ENCODE peak calls at places on chromosomes 11 and 22, in five cellular contexts. A is HCT116, C is K562, U is SK-N-SH, P is H1. E is an unnamed sample.
A peak's percentile ranks its signal among the peaks of the same experiment; 100 is the strongest.

GRCh38 chr11:75339685-75340409 is 11.6 kb downstream of the ARRB1 start:
- DNase-seq in A (no peak), C (no peak), U (no peak), P (no peak), E (no peak)

GRCh38 chr11:57792060-57792541 is 30.5 kb downstream of the CTNND1 start:
- DNase-seq in A (no peak), C (peak; percentile 44), U (no peak), P (no peak), E (peak; percentile 45)

GRCh38 chr11:15163136-15163535 is 48.4 kb downstream of the INSC start:
- DNase-seq in A (no peak), C (no peak), U (no peak), P (no peak), E (no peak)

GRCh38 chr11:95795627-95796308 is 5.5 kb downstream of the CEP57 start:
- DNase-seq in A (no peak), C (no peak), U (no peak), P (no peak), E (no peak)

GRCh38 chr11:62664405-62665074 is 470 bp downstream of the C11orf98 start:
- DNase-seq in A (no peak), C (peak; percentile 67), U (peak; percentile 73), P (no peak), E (peak; percentile 69)

GRCh38 chr22:33889748-33890147 is 30.5 kb downstream of the LARGE1 start:
- DNase-seq in A (no peak), C (no peak), U (no peak), P (no peak), E (no peak)

GRCh38 chr11:9489366-9489765 is 28.6 kb downstream of the ZNF143 start:
- DNase-seq in A (no peak), C (no peak), U (no peak), P (no peak), E (no peak)

GRCh38 chr11:72228229-72228843 is 3.8 kb downstream of the INPPL1 start:
- DNase-seq in A (no peak), C (no peak), U (no peak), P (no peak), E (no peak)

GRCh38 chr22:31235076-31235475 is 23.0 kb downstream of the LIMK2 start:
- DNase-seq in A (no peak), C (no peak), U (no peak), P (no peak), E (no peak)

GRCh38 chr22:45096256-45096907 is 67.3 kb upstream of the NUP50 start:
- DNase-seq in A (peak; percentile 47), C (peak; percentile 49), U (peak; percentile 87), P (peak; percentile 81), E (peak; percentile 64)

GRCh38 chr11:23594755-23595154 is 734.5 kb upstream of the CCDC179 start:
- DNase-seq in A (no peak), C (no peak), U (no peak), P (no peak), E (no peak)

GRCh38 chr22:32082331-32082730 is 39.3 kb downstream of the SLC5A1 start:
- DNase-seq in A (no peak), C (no peak), U (no peak), P (no peak), E (no peak)

GRCh38 chr11:92504534-92504933 is 279.9 kb downstream of the FAT3 start:
- DNase-seq in A (no peak), C (no peak), U (no peak), P (no peak), E (no peak)

GRCh38 chr11:84905411-84905810 is 721.7 kb downstream of the DLG2 start:
- DNase-seq in A (no peak), C (no peak), U (no peak), P (no peak), E (no peak)

GRCh38 chr22:39215430-39216142 is 29.2 kb downstream of the PDGFB start:
- DNase-seq in A (peak; percentile 35), C (peak; percentile 35), U (no peak), P (peak; percentile 67), E (no peak)

GRCh38 chr11:75591371-75591770 is 29.3 kb downstream of the SERPINH1 start:
- DNase-seq in A (no peak), C (no peak), U (peak; percentile 61), P (no peak), E (no peak)

DNA sequence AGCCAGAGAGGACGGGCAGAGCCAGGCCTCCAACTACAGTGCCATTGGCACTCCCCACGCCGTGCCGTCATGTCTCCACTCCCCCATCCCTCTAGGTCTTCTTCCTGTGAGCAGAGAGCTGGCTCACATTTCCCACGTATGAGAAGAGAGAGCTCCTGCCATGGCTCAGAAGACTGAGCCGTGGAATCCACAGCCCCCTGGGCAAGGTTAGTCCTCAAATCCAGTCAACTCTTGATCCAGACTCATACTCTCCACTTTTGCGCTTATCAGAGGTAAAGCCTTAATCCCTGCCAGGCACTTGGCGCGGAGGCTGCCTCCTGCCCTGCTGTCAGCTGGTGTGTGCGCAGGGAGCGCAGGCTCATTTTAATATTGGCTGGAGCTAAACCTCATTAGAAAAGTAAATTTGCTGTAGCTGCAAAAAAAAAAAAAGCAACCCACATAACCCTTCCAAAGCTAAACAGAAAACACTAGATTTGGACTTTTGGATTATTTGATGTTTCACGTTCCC is 4.7 kb downstream of the B3GAT1 start:
- DNase-seq in A (no peak), C (no peak), U (no peak), P (no peak), E (no peak)
- TF ChIP-seq JUND in A (no peak), C (no peak), U (no peak), P (no peak), E (no peak)

DNA sequence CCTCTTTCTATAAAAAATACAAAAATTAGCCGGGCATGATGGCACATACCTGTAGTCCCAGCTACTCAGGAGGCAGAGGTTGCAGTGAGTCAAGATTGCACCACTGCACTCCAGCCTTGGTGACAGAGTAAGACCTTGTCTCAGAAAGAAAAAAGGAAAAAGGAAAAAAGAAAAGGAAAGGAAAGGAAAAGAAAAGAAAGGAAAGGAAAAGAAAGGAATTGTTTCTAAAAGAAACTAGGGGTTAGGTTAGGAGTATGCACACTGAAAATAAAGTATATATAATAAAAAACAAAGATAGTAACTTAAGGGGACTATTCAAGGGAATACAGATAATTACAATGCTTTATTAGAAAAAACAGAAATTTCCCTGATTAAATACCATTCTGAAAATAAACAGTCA is 50.9 kb downstream of the TTC28 start:
- DNase-seq in A (no peak), C (no peak), U (no peak), P (no peak), E (no peak)
- TF ChIP-seq JUND in A (no peak), C (no peak), U (no peak), P (no peak), E (no peak)

GRCh38 chr22:50046019-50046415 is 12.1 kb downstream of the TTLL8 start:
- DNase-seq in A (no peak), C (no peak), U (no peak), P (peak; percentile 46), E (no peak)
- TF ChIP-seq JUND in A (no peak), C (no peak), U (no peak), P (no peak), E (no peak)

DNA sequence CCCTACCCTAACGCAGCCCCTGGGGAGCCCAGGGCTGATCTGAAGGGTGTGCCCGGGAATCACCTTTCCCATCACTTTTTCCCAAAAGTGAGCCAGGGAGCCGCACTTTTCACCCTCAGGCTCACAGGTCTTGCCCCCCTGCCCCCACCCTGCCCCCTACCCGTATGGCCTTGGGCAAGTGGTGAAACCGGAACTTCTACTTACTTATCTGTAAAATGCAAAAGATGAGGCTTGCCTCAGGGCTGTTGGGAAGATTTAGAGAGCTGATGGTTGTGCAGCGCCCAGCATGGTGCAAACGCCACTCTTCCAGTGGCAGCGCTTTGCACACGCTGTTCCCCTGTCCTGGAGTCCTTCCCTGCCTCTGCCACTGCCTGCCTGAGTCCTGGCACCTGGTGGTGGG is 8.0 kb downstream of the SYT12 start:
- DNase-seq in A (no peak), C (no peak), U (no peak), P (no peak), E (peak; percentile 52)
- TF ChIP-seq JUND in A (no peak), C (no peak), U (no peak), P (no peak), E (no peak)

GRCh38 chr11:2208691-2209369 is 37.2 kb upstream of the TH start:
- DNase-seq in A (no peak), C (no peak), U (peak; percentile 72), P (peak; percentile 48), E (peak; percentile 37)
- TF ChIP-seq JUND in A (no peak), C (no peak), U (no peak), P (no peak), E (no peak)

DNA sequence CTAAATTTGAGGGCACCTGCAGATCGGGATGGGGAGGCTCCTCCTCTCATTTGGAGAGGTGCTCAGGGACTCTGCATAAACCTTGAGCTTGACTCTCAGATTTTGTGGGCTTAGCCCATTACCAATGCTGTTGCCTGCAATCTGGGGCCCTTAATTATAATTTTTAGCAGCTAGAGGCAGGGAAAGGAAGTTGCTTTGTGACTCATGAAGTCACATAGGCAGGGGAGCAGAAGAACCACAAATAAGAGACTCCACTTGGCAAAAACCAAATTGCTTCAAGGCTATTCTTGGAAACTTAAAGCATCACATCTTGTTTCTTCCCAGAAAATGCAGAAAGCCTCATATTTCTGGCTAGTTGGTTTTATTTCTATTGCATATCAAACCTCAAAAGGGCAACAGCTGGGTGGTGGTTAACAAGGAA is 46.9 kb downstream of the MICAL2 start:
- DNase-seq in A (no peak), C (no peak), U (no peak), P (no peak), E (no peak)
- TF ChIP-seq JUND in A (no peak), C (no peak), U (no peak), P (no peak), E (no peak)

DNA sequence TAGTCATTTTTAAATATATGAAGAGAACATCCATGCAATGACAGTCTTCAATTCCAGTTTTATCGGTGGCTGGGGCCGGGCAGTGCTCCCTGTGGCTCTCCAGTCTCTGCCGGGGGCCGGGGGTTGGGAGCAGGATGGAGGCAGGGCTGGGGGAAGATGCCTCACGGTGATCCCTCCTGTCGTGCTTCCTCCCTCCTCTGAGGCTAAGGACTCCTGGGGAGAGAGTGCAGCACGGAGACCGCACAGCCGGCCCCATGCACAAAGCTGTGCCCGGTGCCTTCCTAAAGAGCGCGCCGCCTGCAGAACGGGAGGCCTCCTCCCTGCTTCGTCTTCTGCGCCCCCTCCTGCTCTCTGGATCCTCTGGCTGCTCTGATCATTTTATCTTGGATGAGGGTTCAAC is 20.5 kb downstream of the GAL start:
- DNase-seq in A (no peak), C (peak; percentile 33), U (no peak), P (no peak), E (no peak)
- TF ChIP-seq JUND in A (no peak), C (no peak), U (no peak), P (no peak), E (no peak)

E was measured in T47D.